ENCODE peak calls at places on chromosomes 16 and 17, in seven cellular contexts. G is endothelial cell, P is cardiac muscle cell, T is AG10803, Q is testis, F is fibroblast of pulmonary artery, S is kidney epithelial cell. M is an unnamed sample.
A peak's percentile ranks its signal among the peaks of the same experiment; 100 is the strongest.

GRCh38 chr17:43175213-43176118 is 4.5 kb downstream of the NBR1 start:
- DNase-seq in Q (no peak), P (peak; percentile 74), S (no peak), F (peak; percentile 68), G (no peak), T (peak; percentile 93), M (no peak)

GRCh38 chr16:9357829-9358228 is 266.4 kb downstream of the HAPSTR1 start:
- DNase-seq in S (no peak), T (no peak), G (no peak), P (no peak), Q (no peak), F (no peak), M (no peak)

GRCh38 chr17:18332909-18333489 is 17.9 kb downstream of the SMCR8 start:
- DNase-seq in Q (no peak), F (no peak), S (no peak), P (no peak), T (peak; percentile 31), G (no peak), M (no peak)

GRCh38 chr17:35898283-35899070 is 18.3 kb upstream of the CCL5 start:
- DNase-seq in Q (peak; percentile 40), F (no peak), S (no peak), P (peak; percentile 45), G (no peak), T (no peak), M (no peak)

GRCh38 chr16:85579883-85580607 is 33.1 kb upstream of the GSE1 start:
- DNase-seq in Q (no peak), T (peak; percentile 36), P (no peak), G (no peak), S (no peak), F (no peak), M (no peak)

GRCh38 chr16:17970816-17971291 is 365.7 kb downstream of the NPIPA8 start:
- DNase-seq in P (no peak), G (no peak), T (peak; percentile 22), Q (peak; percentile 16), S (no peak), F (no peak), M (no peak)

GRCh38 chr16:11636172-11636721 is 32.0 kb upstream of the SNN start:
- DNase-seq in Q (no peak), G (no peak), S (no peak), T (no peak), P (no peak), F (no peak), M (no peak)

GRCh38 chr17:4956493-4957061 is 5.7 kb downstream of the ENO3 start:
- DNase-seq in S (no peak), G (peak; percentile 40), P (no peak), F (no peak), Q (no peak), T (no peak), M (no peak)

GRCh38 chr17:49996495-49997255 is 1.7 kb upstream of the DLX3 start:
- DNase-seq in P (peak; percentile 40), F (peak; percentile 33), S (no peak), G (peak; percentile 85), Q (peak; percentile 60), T (no peak), M (peak; percentile 86)

GRCh38 chr17:61381537-61381936 is 18.1 kb upstream of the TBX2 start:
- DNase-seq in S (no peak), F (no peak), P (no peak), G (no peak), Q (no peak), T (peak; percentile 38), M (no peak)

GRCh38 chr16:58500329-58501241 is 642 bp downstream of the NDRG4 start:
- DNase-seq in Q (no peak), F (no peak), T (no peak), P (no peak), G (no peak), S (no peak), M (no peak)

GRCh38 chr17:10628756-10629155 is 28.4 kb downstream of the MYH3 start:
- DNase-seq in F (no peak), G (peak; percentile 47), P (no peak), S (no peak), Q (peak; percentile 58), T (no peak), M (no peak)

GRCh38 chr16:1296688-1297412 is 12.6 kb upstream of the UBE2I start:
- DNase-seq in S (peak; percentile 88), G (no peak), Q (no peak), P (no peak), T (peak; percentile 34), F (no peak), M (no peak)

GRCh38 chr17:6170349-6170748 is 100.2 kb downstream of the WSCD1 start:
- DNase-seq in Q (no peak), G (no peak), T (no peak), P (no peak), S (no peak), F (no peak), M (no peak)

GRCh38 chr17:6173653-6174052 is 103.5 kb downstream of the WSCD1 start:
- DNase-seq in P (no peak), G (no peak), T (no peak), F (no peak), S (no peak), Q (no peak), M (no peak)

GRCh38 chr17:6177941-6178694 is 107.9 kb downstream of the WSCD1 start:
- DNase-seq in S (no peak), G (no peak), P (no peak), Q (no peak), T (no peak), F (no peak), M (no peak)

GRCh38 chr17:6172642-6173330 is 102.6 kb downstream of the WSCD1 start:
- DNase-seq in T (no peak), Q (no peak), S (no peak), G (no peak), F (no peak), P (no peak), M (no peak)
- TF ChIP-seq CTCF in T (no peak), Q (no peak), S (no peak), G (no peak), F (no peak), P (no peak), M (no peak)

GRCh38 chr16:82345318-82345717 is 175.3 kb upstream of the MPHOSPH6 start:
- DNase-seq in Q (no peak), T (no peak), G (no peak), F (no peak), P (no peak), S (no peak), M (no peak)

GRCh38 chr16:82341146-82341669 is 171.2 kb upstream of the MPHOSPH6 start:
- DNase-seq in Q (no peak), G (no peak), T (no peak), F (no peak), P (no peak), S (no peak), M (no peak)

GRCh38 chr16:82340531-82340930 is 170.5 kb upstream of the MPHOSPH6 start:
- DNase-seq in S (no peak), F (no peak), P (no peak), T (no peak), Q (no peak), G (no peak), M (no peak)

GRCh38 chr16:82344157-82344556 is 174.1 kb upstream of the MPHOSPH6 start:
- DNase-seq in F (no peak), P (peak; percentile 3), T (no peak), G (peak; percentile 22), Q (peak; percentile 38), S (no peak), M (no peak)
- TF ChIP-seq CTCF in F (peak; percentile 19), P (peak; percentile 25), T (peak; percentile 22), G (peak; percentile 47), Q (peak; percentile 34), S (peak; percentile 39), M (peak; percentile 50)

GRCh38 chr17:58693751-58694150 is 1.3 kb downstream of the RAD51C start:
- DNase-seq in F (no peak), S (no peak), P (no peak), G (no peak), T (no peak), Q (no peak), M (no peak)

GRCh38 chr17:58694302-58694701 is 1.9 kb downstream of the RAD51C start:
- DNase-seq in T (no peak), Q (no peak), S (no peak), G (no peak), F (no peak), P (no peak), M (no peak)

GRCh38 chr17:58691701-58692238 is at the start of gene TEX14:
- DNase-seq in P (no peak), F (no peak), G (no peak), S (no peak), T (no peak), Q (peak; percentile 72), M (no peak)

GRCh38 chr17:58693208-58693607 is 806 bp downstream of the RAD51C start:
- DNase-seq in P (no peak), F (no peak), T (peak; percentile 35), G (no peak), Q (no peak), S (no peak), M (no peak)

GRCh38 chr17:58692239-58693055 is at the start of gene RAD51C:
- DNase-seq in G (peak; percentile 55), F (peak; percentile 86), P (peak; percentile 93), Q (peak; percentile 90), T (peak; percentile 83), S (peak; percentile 44), M (peak; percentile 54)
- TF ChIP-seq CTCF in G (no peak), F (no peak), P (no peak), Q (no peak), T (peak; percentile 6), S (no peak), M (no peak)

GRCh38 chr17:7634384-7634783 is 4.4 kb downstream of the SHBG start:
- DNase-seq in P (peak; percentile 76), F (peak; percentile 64), Q (peak; percentile 64), S (no peak), G (peak; percentile 86), T (no peak), M (peak; percentile 83)
- TF ChIP-seq CTCF in P (peak; percentile 79), F (peak; percentile 77), Q (peak; percentile 37), S (peak; percentile 61), G (no peak), T (peak; percentile 54), M (peak; percentile 62)

DNA sequence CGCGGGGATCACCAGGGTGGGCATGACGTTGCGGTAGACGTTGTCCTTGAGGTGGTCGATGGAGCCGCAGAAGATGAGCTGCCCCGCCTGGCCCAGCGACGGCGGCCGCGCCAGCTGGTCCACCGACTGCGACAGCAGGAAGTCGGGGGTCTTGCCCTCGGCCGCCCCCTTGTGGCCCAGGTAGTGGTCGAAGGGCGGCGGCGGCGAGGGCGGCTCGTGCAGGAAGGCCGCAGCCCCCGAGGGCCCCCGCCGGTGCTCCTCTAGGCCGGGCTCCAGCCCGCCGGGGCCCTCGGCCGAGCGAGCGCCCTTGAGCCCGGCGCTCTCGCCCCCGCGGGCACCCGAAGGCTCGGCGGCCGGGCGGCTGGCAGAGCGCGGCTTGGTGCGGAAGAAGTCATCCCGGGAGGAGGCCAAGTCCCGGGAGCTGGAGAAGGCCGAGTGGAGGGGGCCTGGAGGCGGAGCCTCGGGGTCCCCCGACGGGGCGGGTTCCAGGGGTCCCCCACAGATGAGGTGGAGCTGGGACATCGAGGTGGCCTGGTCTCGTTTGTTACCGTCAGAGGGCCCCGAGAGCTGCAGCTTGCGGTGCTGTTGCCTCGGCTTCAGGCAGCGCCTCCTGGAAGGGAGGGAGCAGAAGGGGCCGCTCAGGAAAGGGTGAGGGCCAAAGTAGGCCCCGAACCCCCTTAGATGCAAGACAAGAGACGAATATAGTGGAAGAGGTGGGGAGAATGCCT is 8.9 kb downstream of the FAM171A2 start:
- DNase-seq in P (peak; percentile 37), S (no peak), F (no peak), Q (peak; percentile 74), T (no peak), G (peak; percentile 84), M (peak; percentile 75)
- TF ChIP-seq CTCF in P (peak; percentile 27), S (peak; percentile 36), F (no peak), Q (peak; percentile 29), T (no peak), G (peak; percentile 83), M (peak; percentile 68)

M was measured in neural crest cell.